ENCODE peak calls at places on chromosomes 2 and 18, in four cellular contexts. C is central memory CD4-positive, alpha-beta T cell; I is ELF-1; A is spleen. N is an unnamed sample.

GRCh38 chr2:70024284-70024683 is 62.9 kb upstream of the ASPRV1 start:
- DNase-seq in C (no peak), I (no peak), A (no peak), N (no peak)

GRCh38 chr2:12754643-12755042 is 37.9 kb downstream of the TRIB2 start:
- DNase-seq in C (no peak), I (peak), A (no peak), N (no peak)

GRCh38 chr2:238910751-238911351 is 63.0 kb downstream of the TWIST2 start:
- DNase-seq in C (no peak), I (no peak), A (no peak), N (no peak)

GRCh38 chr18:33761363-33761762 is 183.3 kb downstream of the ASXL3 start:
- DNase-seq in C (no peak), I (no peak), A (no peak), N (no peak)

GRCh38 chr2:56589194-56589593 is 405.4 kb downstream of the CCDC85A start:
- DNase-seq in C (no peak), I (no peak), A (no peak), N (no peak)

GRCh38 chr2:98099939-98100743 is 13.2 kb downstream of the VWA3B start:
- DNase-seq in C (no peak), I (no peak), A (no peak), N (no peak)

GRCh38 chr2:19878268-19879046 is 23.3 kb downstream of the TTC32 start:
- DNase-seq in C (no peak), I (no peak), A (no peak), N (no peak)

GRCh38 chr2:226793615-226794014 is 6.0 kb downstream of the IRS1 start:
- DNase-seq in C (no peak), I (no peak), A (no peak), N (no peak)

GRCh38 chr2:232299084-232299483 is 79.5 kb upstream of the ALPP start:
- DNase-seq in C (no peak), I (no peak), A (no peak), N (no peak)

GRCh38 chr2:233940376-233941276 is 23.5 kb downstream of the TRPM8 start:
- DNase-seq in C (no peak), I (no peak), A (no peak), N (no peak)

GRCh38 chr2:86221066-86221684 is 21.9 kb downstream of the MRPL35 start:
- DNase-seq in C (peak), I (peak), A (no peak), N (peak)

GRCh38 chr2:186126181-186126580 is 359.9 kb upstream of the ZC3H15 start:
- DNase-seq in C (no peak), I (no peak), A (no peak), N (peak)

GRCh38 chr2:200787351-200788128 is 24.2 kb upstream of the BZW1 start:
- DNase-seq in C (no peak), I (no peak), A (no peak), N (peak)

GRCh38 chr2:79717364-79718007 is 204.6 kb downstream of the CTNNA2 start:
- DNase-seq in C (no peak), I (peak), A (no peak), N (peak)

GRCh38 chr2:241216211-241216761 is 27.8 kb downstream of the ANO7 start:
- DNase-seq in C (no peak), I (peak), A (no peak), N (no peak)

GRCh38 chr2:74186038-74186437 is 7.4 kb upstream of the MOB1A start:
- DNase-seq in C (peak), I (no peak), A (peak), N (no peak)

GRCh38 chr2:130310881-130311280 is 31.8 kb upstream of the IMP4 start:
- DNase-seq in C (no peak), I (no peak), A (no peak), N (no peak)

GRCh38 chr2:15893689-15894325 is 46.5 kb upstream of the MYCN start:
- DNase-seq in C (no peak), I (peak), A (no peak), N (no peak)

GRCh38 chr2:13821255-13821880 is 811.1 kb upstream of the LRATD1 start:
- DNase-seq in C (no peak), I (no peak), A (no peak), N (peak)

GRCh38 chr18:28606686-28607085 is 429.8 kb upstream of the CDH2 start:
- DNase-seq in C (no peak), I (no peak), A (no peak), N (no peak)

GRCh38 chr2:15042824-15043223 is 410.3 kb downstream of the LRATD1 start:
- DNase-seq in C (no peak), I (no peak), A (no peak), N (peak)

GRCh38 chr2:120287183-120288015 is 34.7 kb downstream of the RALB start:
- DNase-seq in C (no peak), I (peak), A (no peak), N (peak)

GRCh38 chr18:49728542-49728941 is 84.8 kb downstream of the ACAA2 start:
- DNase-seq in C (no peak), I (peak), A (no peak), N (peak)

GRCh38 chr2:114006460-114006859 is 116.6 kb downstream of the ACTR3 start:
- DNase-seq in C (no peak), I (no peak), A (no peak), N (no peak)

GRCh38 chr2:72893594-72894319 is 6.5 kb downstream of the SPR start:
- DNase-seq in C (no peak), I (peak), A (no peak), N (peak)